ENCODE peak calls at places on chromosomes 3 and 15, in five cellular contexts. K, A, T, J and B are unnamed samples.

GRCh38 chr15:60392986-60393811 is 4.6 kb downstream of the ANXA2 start:
- DNase-seq in K (no peak), A (peak), T (peak), J (peak), B (peak)

GRCh38 chr15:51878446-51879386 is 49.3 kb downstream of the TMOD3 start:
- DNase-seq in K (no peak), A (no peak), T (no peak), J (no peak), B (peak)

GRCh38 chr3:193772389-193772788 is 179.4 kb downstream of the OPA1 start:
- DNase-seq in K (no peak), A (no peak), T (no peak), J (no peak), B (no peak)

GRCh38 chr3:183823963-183824362 is 1.4 kb downstream of the MAP6D1 start:
- DNase-seq in K (no peak), A (no peak), T (no peak), J (no peak), B (no peak)

GRCh38 chr3:137582484-137582883 is 181.6 kb upstream of the SOX14 start:
- DNase-seq in K (no peak), A (no peak), T (no peak), J (no peak), B (no peak)

GRCh38 chr3:165815682-165816081 is 21.5 kb downstream of the BCHE start:
- DNase-seq in K (no peak), A (no peak), T (no peak), J (no peak), B (no peak)

GRCh38 chr15:61839541-61839940 is 220.7 kb downstream of the VPS13C start:
- DNase-seq in K (no peak), A (no peak), T (peak), J (no peak), B (no peak)

GRCh38 chr3:42202239-42202865 is 63.6 kb downstream of the CCK start:
- DNase-seq in K (no peak), A (no peak), T (no peak), J (no peak), B (no peak)

GRCh38 chr15:88477126-88477525 is 9.6 kb downstream of the MRPS11 start:
- DNase-seq in K (no peak), A (no peak), T (no peak), J (no peak), B (no peak)

GRCh38 chr3:39474126-39474515 is 6.6 kb downstream of the MOBP start:
- DNase-seq in K (no peak), A (no peak), T (no peak), J (no peak), B (no peak)

GRCh38 chr15:31347981-31348803 is 21.6 kb downstream of the KLF13 start:
- DNase-seq in K (no peak), A (no peak), T (no peak), J (no peak), B (no peak)

GRCh38 chr3:195208183-195208582 is 62.8 kb downstream of the XXYLT1 start:
- DNase-seq in K (no peak), A (no peak), T (no peak), J (no peak), B (no peak)

GRCh38 chr15:63190993-63191392 is 1.6 kb downstream of the RAB8B start:
- DNase-seq in K (no peak), A (no peak), T (no peak), J (no peak), B (no peak)

GRCh38 chr15:99158626-99159412 is 53.9 kb downstream of the SYNM start:
- DNase-seq in K (no peak), A (no peak), T (no peak), J (no peak), B (no peak)

GRCh38 chr3:124700880-124701684 is 29.2 kb upstream of the UMPS start:
- DNase-seq in K (no peak), A (no peak), T (no peak), J (peak), B (no peak)

GRCh38 chr3:114741066-114741465 is 406.0 kb downstream of the ZBTB20 start:
- DNase-seq in K (no peak), A (no peak), T (no peak), J (no peak), B (no peak)

GRCh38 chr15:30023798-30024295 is 58.9 kb upstream of the GOLGA8J start:
- DNase-seq in K (no peak), A (no peak), T (no peak), J (peak), B (no peak)

GRCh38 chr3:5144316-5144994 is 22.4 kb downstream of the ARL8B start:
- DNase-seq in K (no peak), A (no peak), T (no peak), J (no peak), B (no peak)

GRCh38 chr15:42371125-42371524 is 11.8 kb downstream of the CAPN3 start:
- DNase-seq in K (no peak), A (peak), T (no peak), J (no peak), B (peak)

GRCh38 chr3:155281892-155282291 is 11.6 kb downstream of the STRIT1 start:
- DNase-seq in K (no peak), A (no peak), T (no peak), J (peak), B (no peak)

GRCh38 chr15:25713736-25714537 is 149.2 kb downstream of the ATP10A start:
- DNase-seq in K (no peak), A (no peak), T (no peak), J (no peak), B (no peak)

GRCh38 chr15:91369823-91370222 is 269.8 kb downstream of the SV2B start:
- DNase-seq in K (no peak), A (no peak), T (no peak), J (no peak), B (no peak)

GRCh38 chr3:172313671-172314070 is 134.6 kb downstream of the GHSR start:
- DNase-seq in K (no peak), A (no peak), T (no peak), J (no peak), B (no peak)

GRCh38 chr15:37019479-37020433 is 80.6 kb downstream of the MEIS2 start:
- DNase-seq in K (no peak), A (no peak), T (no peak), J (no peak), B (peak)

GRCh38 chr3:134839990-134840389 is 44.9 kb downstream of the EPHB1 start:
- DNase-seq in K (no peak), A (no peak), T (no peak), J (no peak), B (no peak)

GRCh38 chr3:142188846-142189245 is 36.5 kb downstream of the GK5 start:
- DNase-seq in K (no peak), A (no peak), T (no peak), J (no peak), B (no peak)

GRCh38 chr3:55579499-55579898 is 92.4 kb upstream of the WNT5A start:
- DNase-seq in K (no peak), A (no peak), T (no peak), J (no peak), B (no peak)

GRCh38 chr3:188510366-188510765 is 356.4 kb downstream of the LPP start:
- DNase-seq in K (no peak), A (no peak), T (no peak), J (peak), B (no peak)

GRCh38 chr15:78628227-78628626 is 7.4 kb upstream of the CHRNA3 start:
- DNase-seq in K (no peak), A (no peak), T (no peak), J (no peak), B (no peak)

GRCh38 chr3:71006810-71007785 is 576.4 kb downstream of the FOXP1 start:
- DNase-seq in K (no peak), A (no peak), T (no peak), J (no peak), B (peak)

GRCh38 chr3:173893066-173893465 is 495.5 kb downstream of the NLGN1 start:
- DNase-seq in K (no peak), A (no peak), T (peak), J (peak), B (no peak)

GRCh38 chr3:36700537-36701248 is 63.7 kb downstream of the DCLK3 start:
- DNase-seq in K (peak), A (peak), T (peak), J (peak), B (peak)

GRCh38 chr3:23776352-23776891 is 29.3 kb upstream of the UBE2E1 start:
- DNase-seq in K (no peak), A (no peak), T (peak), J (peak), B (no peak)